ENCODE peak calls at places on chromosomes 13 and 19, in ten cellular contexts. One of them, this sample, is unnamed.

GRCh38 chr13:107457686-107458085 is 757.6 kb downstream of the LIG4 start:
- DNase-seq in activated naive CD4-positive, alpha-beta T cell treated with anti-CD3 and anti-CD28 coated beads for 36 hours: no peak
- DNase-seq in NCI-H1417: peak; percentile 69
- DNase-seq in prostate gland: no peak
- DNase-seq in stimulated activated CD8-positive, alpha-beta memory T cell treated with anti-CD3 and anti-CD28 coated beads, Interleukin-2, amount 100 ng/mL, for 48 hours: no peak
- DNase-seq in germinal center: no peak
- DNase-seq in cardiac fibroblast: no peak
- DNase-seq in NCI-H2107: no peak
- DNase-seq in Daoy: no peak
- DNase-seq in activated gamma-delta T cell treated with Interleukin-2 at 50 U/mL for 16 hours: no peak
- DNase-seq in this sample: no peak

GRCh38 chr19:6528544-6529121 is 2.2 kb upstream of the TNFSF9 start:
- DNase-seq in activated naive CD4-positive, alpha-beta T cell treated with anti-CD3 and anti-CD28 coated beads for 36 hours: no peak
- DNase-seq in NCI-H1417: no peak
- DNase-seq in prostate gland: no peak
- DNase-seq in stimulated activated CD8-positive, alpha-beta memory T cell treated with anti-CD3 and anti-CD28 coated beads, Interleukin-2, amount 100 ng/mL, for 48 hours: no peak
- DNase-seq in germinal center: peak; percentile 72
- DNase-seq in cardiac fibroblast: peak; percentile 52
- DNase-seq in NCI-H2107: no peak
- DNase-seq in Daoy: no peak
- DNase-seq in activated gamma-delta T cell treated with Interleukin-2 at 50 U/mL for 16 hours: no peak
- DNase-seq in this sample: no peak

GRCh38 chr13:85828094-85828684 is 29.0 kb upstream of the SLITRK6 start:
- DNase-seq in activated naive CD4-positive, alpha-beta T cell treated with anti-CD3 and anti-CD28 coated beads for 36 hours: no peak
- DNase-seq in NCI-H1417: peak; percentile 18
- DNase-seq in prostate gland: no peak
- DNase-seq in stimulated activated CD8-positive, alpha-beta memory T cell treated with anti-CD3 and anti-CD28 coated beads, Interleukin-2, amount 100 ng/mL, for 48 hours: no peak
- DNase-seq in germinal center: peak; percentile 2
- DNase-seq in cardiac fibroblast: peak; percentile 38
- DNase-seq in NCI-H2107: no peak
- DNase-seq in Daoy: peak; percentile 1
- DNase-seq in activated gamma-delta T cell treated with Interleukin-2 at 50 U/mL for 16 hours: no peak
- DNase-seq in this sample: peak; percentile 24

GRCh38 chr13:47337781-47338507 is 441.1 kb upstream of the HTR2A start:
- DNase-seq in activated naive CD4-positive, alpha-beta T cell treated with anti-CD3 and anti-CD28 coated beads for 36 hours: no peak
- DNase-seq in NCI-H1417: no peak
- DNase-seq in prostate gland: no peak
- DNase-seq in stimulated activated CD8-positive, alpha-beta memory T cell treated with anti-CD3 and anti-CD28 coated beads, Interleukin-2, amount 100 ng/mL, for 48 hours: no peak
- DNase-seq in germinal center: no peak
- DNase-seq in cardiac fibroblast: peak; percentile 73
- DNase-seq in NCI-H2107: no peak
- DNase-seq in Daoy: peak; percentile 29
- DNase-seq in activated gamma-delta T cell treated with Interleukin-2 at 50 U/mL for 16 hours: no peak
- DNase-seq in this sample: no peak

GRCh38 chr13:100573121-100573520 is 15.5 kb downstream of the GGACT start:
- DNase-seq in activated naive CD4-positive, alpha-beta T cell treated with anti-CD3 and anti-CD28 coated beads for 36 hours: peak; percentile 88
- DNase-seq in NCI-H1417: peak; percentile 90
- DNase-seq in prostate gland: peak; percentile 71
- DNase-seq in stimulated activated CD8-positive, alpha-beta memory T cell treated with anti-CD3 and anti-CD28 coated beads, Interleukin-2, amount 100 ng/mL, for 48 hours: peak; percentile 54
- DNase-seq in germinal center: peak; percentile 55
- DNase-seq in cardiac fibroblast: peak; percentile 87
- DNase-seq in NCI-H2107: peak; percentile 49
- DNase-seq in Daoy: peak; percentile 54
- DNase-seq in activated gamma-delta T cell treated with Interleukin-2 at 50 U/mL for 16 hours: peak; percentile 78
- DNase-seq in this sample: peak; percentile 44

GRCh38 chr19:8336072-8336569 is 6.9 kb downstream of the KANK3 start:
- DNase-seq in activated naive CD4-positive, alpha-beta T cell treated with anti-CD3 and anti-CD28 coated beads for 36 hours: no peak
- DNase-seq in NCI-H1417: no peak
- DNase-seq in prostate gland: no peak
- DNase-seq in stimulated activated CD8-positive, alpha-beta memory T cell treated with anti-CD3 and anti-CD28 coated beads, Interleukin-2, amount 100 ng/mL, for 48 hours: no peak
- DNase-seq in germinal center: no peak
- DNase-seq in cardiac fibroblast: no peak
- DNase-seq in NCI-H2107: no peak
- DNase-seq in Daoy: no peak
- DNase-seq in activated gamma-delta T cell treated with Interleukin-2 at 50 U/mL for 16 hours: no peak
- DNase-seq in this sample: no peak

GRCh38 chr19:46413262-46414031 is at the start of gene CCDC8:
- DNase-seq in activated naive CD4-positive, alpha-beta T cell treated with anti-CD3 and anti-CD28 coated beads for 36 hours: no peak
- DNase-seq in NCI-H1417: peak; percentile 38
- DNase-seq in prostate gland: peak; percentile 85
- DNase-seq in stimulated activated CD8-positive, alpha-beta memory T cell treated with anti-CD3 and anti-CD28 coated beads, Interleukin-2, amount 100 ng/mL, for 48 hours: no peak
- DNase-seq in germinal center: no peak
- DNase-seq in cardiac fibroblast: peak; percentile 99
- DNase-seq in NCI-H2107: no peak
- DNase-seq in Daoy: peak; percentile 96
- DNase-seq in activated gamma-delta T cell treated with Interleukin-2 at 50 U/mL for 16 hours: no peak
- DNase-seq in this sample: no peak

GRCh38 chr13:94390881-94391280 is 88.6 kb downstream of the DCT start:
- DNase-seq in activated naive CD4-positive, alpha-beta T cell treated with anti-CD3 and anti-CD28 coated beads for 36 hours: no peak
- DNase-seq in NCI-H1417: no peak
- DNase-seq in prostate gland: no peak
- DNase-seq in stimulated activated CD8-positive, alpha-beta memory T cell treated with anti-CD3 and anti-CD28 coated beads, Interleukin-2, amount 100 ng/mL, for 48 hours: no peak
- DNase-seq in germinal center: no peak
- DNase-seq in cardiac fibroblast: peak; percentile 60
- DNase-seq in NCI-H2107: no peak
- DNase-seq in Daoy: no peak
- DNase-seq in activated gamma-delta T cell treated with Interleukin-2 at 50 U/mL for 16 hours: no peak
- DNase-seq in this sample: no peak

GRCh38 chr13:108769213-108770070 is 140.0 kb downstream of the MYO16 start:
- DNase-seq in activated naive CD4-positive, alpha-beta T cell treated with anti-CD3 and anti-CD28 coated beads for 36 hours: no peak
- DNase-seq in NCI-H1417: no peak
- DNase-seq in prostate gland: no peak
- DNase-seq in stimulated activated CD8-positive, alpha-beta memory T cell treated with anti-CD3 and anti-CD28 coated beads, Interleukin-2, amount 100 ng/mL, for 48 hours: no peak
- DNase-seq in germinal center: no peak
- DNase-seq in cardiac fibroblast: no peak
- DNase-seq in NCI-H2107: no peak
- DNase-seq in Daoy: peak; percentile 4
- DNase-seq in activated gamma-delta T cell treated with Interleukin-2 at 50 U/mL for 16 hours: no peak
- DNase-seq in this sample: no peak

GRCh38 chr19:56269348-56269747 is 3.2 kb upstream of the EDDM13 start:
- DNase-seq in activated naive CD4-positive, alpha-beta T cell treated with anti-CD3 and anti-CD28 coated beads for 36 hours: no peak
- DNase-seq in NCI-H1417: no peak
- DNase-seq in prostate gland: no peak
- DNase-seq in stimulated activated CD8-positive, alpha-beta memory T cell treated with anti-CD3 and anti-CD28 coated beads, Interleukin-2, amount 100 ng/mL, for 48 hours: no peak
- DNase-seq in germinal center: no peak
- DNase-seq in cardiac fibroblast: no peak
- DNase-seq in NCI-H2107: no peak
- DNase-seq in Daoy: no peak
- DNase-seq in activated gamma-delta T cell treated with Interleukin-2 at 50 U/mL for 16 hours: no peak
- DNase-seq in this sample: no peak

GRCh38 chr19:31232871-31233270 is 116.4 kb downstream of the TSHZ3 start:
- DNase-seq in activated naive CD4-positive, alpha-beta T cell treated with anti-CD3 and anti-CD28 coated beads for 36 hours: no peak
- DNase-seq in NCI-H1417: no peak
- DNase-seq in prostate gland: no peak
- DNase-seq in stimulated activated CD8-positive, alpha-beta memory T cell treated with anti-CD3 and anti-CD28 coated beads, Interleukin-2, amount 100 ng/mL, for 48 hours: no peak
- DNase-seq in germinal center: no peak
- DNase-seq in cardiac fibroblast: peak; percentile 89
- DNase-seq in NCI-H2107: no peak
- DNase-seq in Daoy: no peak
- DNase-seq in activated gamma-delta T cell treated with Interleukin-2 at 50 U/mL for 16 hours: no peak
- DNase-seq in this sample: no peak

GRCh38 chr13:69213331-69213850 is 894.2 kb upstream of the ATXN8OS start:
- DNase-seq in activated naive CD4-positive, alpha-beta T cell treated with anti-CD3 and anti-CD28 coated beads for 36 hours: no peak
- DNase-seq in NCI-H1417: no peak
- DNase-seq in prostate gland: no peak
- DNase-seq in stimulated activated CD8-positive, alpha-beta memory T cell treated with anti-CD3 and anti-CD28 coated beads, Interleukin-2, amount 100 ng/mL, for 48 hours: no peak
- DNase-seq in germinal center: no peak
- DNase-seq in cardiac fibroblast: no peak
- DNase-seq in NCI-H2107: no peak
- DNase-seq in Daoy: no peak
- DNase-seq in activated gamma-delta T cell treated with Interleukin-2 at 50 U/mL for 16 hours: no peak
- DNase-seq in this sample: no peak

GRCh38 chr19:33904681-33905080 is 108.0 kb downstream of the KCTD15 start:
- DNase-seq in activated naive CD4-positive, alpha-beta T cell treated with anti-CD3 and anti-CD28 coated beads for 36 hours: no peak
- DNase-seq in NCI-H1417: no peak
- DNase-seq in prostate gland: peak; percentile 29
- DNase-seq in stimulated activated CD8-positive, alpha-beta memory T cell treated with anti-CD3 and anti-CD28 coated beads, Interleukin-2, amount 100 ng/mL, for 48 hours: no peak
- DNase-seq in germinal center: no peak
- DNase-seq in cardiac fibroblast: peak; percentile 67
- DNase-seq in NCI-H2107: no peak
- DNase-seq in Daoy: peak; percentile 88
- DNase-seq in activated gamma-delta T cell treated with Interleukin-2 at 50 U/mL for 16 hours: no peak
- DNase-seq in this sample: no peak

GRCh38 chr19:31545766-31546165 is 196.5 kb upstream of the TSHZ3 start:
- DNase-seq in activated naive CD4-positive, alpha-beta T cell treated with anti-CD3 and anti-CD28 coated beads for 36 hours: no peak
- DNase-seq in NCI-H1417: no peak
- DNase-seq in prostate gland: no peak
- DNase-seq in stimulated activated CD8-positive, alpha-beta memory T cell treated with anti-CD3 and anti-CD28 coated beads, Interleukin-2, amount 100 ng/mL, for 48 hours: no peak
- DNase-seq in germinal center: no peak
- DNase-seq in cardiac fibroblast: no peak
- DNase-seq in NCI-H2107: no peak
- DNase-seq in Daoy: no peak
- DNase-seq in activated gamma-delta T cell treated with Interleukin-2 at 50 U/mL for 16 hours: no peak
- DNase-seq in this sample: no peak

GRCh38 chr19:53422551-53422950 is 9.2 kb upstream of the ZNF761 start:
- DNase-seq in activated naive CD4-positive, alpha-beta T cell treated with anti-CD3 and anti-CD28 coated beads for 36 hours: no peak
- DNase-seq in NCI-H1417: peak; percentile 78
- DNase-seq in prostate gland: no peak
- DNase-seq in stimulated activated CD8-positive, alpha-beta memory T cell treated with anti-CD3 and anti-CD28 coated beads, Interleukin-2, amount 100 ng/mL, for 48 hours: no peak
- DNase-seq in germinal center: no peak
- DNase-seq in cardiac fibroblast: no peak
- DNase-seq in NCI-H2107: no peak
- DNase-seq in Daoy: no peak
- DNase-seq in activated gamma-delta T cell treated with Interleukin-2 at 50 U/mL for 16 hours: no peak
- DNase-seq in this sample: no peak

GRCh38 chr19:5314907-5315298 is 25.7 kb downstream of the PTPRS start:
- DNase-seq in activated naive CD4-positive, alpha-beta T cell treated with anti-CD3 and anti-CD28 coated beads for 36 hours: no peak
- DNase-seq in NCI-H1417: no peak
- DNase-seq in prostate gland: no peak
- DNase-seq in stimulated activated CD8-positive, alpha-beta memory T cell treated with anti-CD3 and anti-CD28 coated beads, Interleukin-2, amount 100 ng/mL, for 48 hours: no peak
- DNase-seq in germinal center: no peak
- DNase-seq in cardiac fibroblast: no peak
- DNase-seq in NCI-H2107: no peak
- DNase-seq in Daoy: no peak
- DNase-seq in activated gamma-delta T cell treated with Interleukin-2 at 50 U/mL for 16 hours: no peak
- DNase-seq in this sample: no peak

GRCh38 chr13:48586591-48587103 is 53.8 kb upstream of the RCBTB2 start:
- DNase-seq in activated naive CD4-positive, alpha-beta T cell treated with anti-CD3 and anti-CD28 coated beads for 36 hours: no peak
- DNase-seq in NCI-H1417: no peak
- DNase-seq in prostate gland: peak; percentile 49
- DNase-seq in stimulated activated CD8-positive, alpha-beta memory T cell treated with anti-CD3 and anti-CD28 coated beads, Interleukin-2, amount 100 ng/mL, for 48 hours: no peak
- DNase-seq in germinal center: no peak
- DNase-seq in cardiac fibroblast: peak; percentile 80
- DNase-seq in NCI-H2107: no peak
- DNase-seq in Daoy: peak; percentile 7
- DNase-seq in activated gamma-delta T cell treated with Interleukin-2 at 50 U/mL for 16 hours: no peak
- DNase-seq in this sample: no peak

GRCh38 chr19:53537523-53538377 is at the start of gene ZNF331:
- DNase-seq in activated naive CD4-positive, alpha-beta T cell treated with anti-CD3 and anti-CD28 coated beads for 36 hours: peak; percentile 88
- DNase-seq in NCI-H1417: peak; percentile 64
- DNase-seq in prostate gland: peak; percentile 68
- DNase-seq in stimulated activated CD8-positive, alpha-beta memory T cell treated with anti-CD3 and anti-CD28 coated beads, Interleukin-2, amount 100 ng/mL, for 48 hours: peak; percentile 76
- DNase-seq in germinal center: peak; percentile 84
- DNase-seq in cardiac fibroblast: peak; percentile 88
- DNase-seq in NCI-H2107: peak; percentile 9
- DNase-seq in Daoy: peak; percentile 63
- DNase-seq in activated gamma-delta T cell treated with Interleukin-2 at 50 U/mL for 16 hours: peak; percentile 84
- DNase-seq in this sample: no peak

GRCh38 chr19:56105090-56105701 is 15.9 kb downstream of the ZNF787 start:
- DNase-seq in activated naive CD4-positive, alpha-beta T cell treated with anti-CD3 and anti-CD28 coated beads for 36 hours: peak; percentile 62
- DNase-seq in NCI-H1417: no peak
- DNase-seq in prostate gland: peak; percentile 93
- DNase-seq in stimulated activated CD8-positive, alpha-beta memory T cell treated with anti-CD3 and anti-CD28 coated beads, Interleukin-2, amount 100 ng/mL, for 48 hours: no peak
- DNase-seq in germinal center: peak; percentile 54
- DNase-seq in cardiac fibroblast: peak; percentile 63
- DNase-seq in NCI-H2107: peak; percentile 73
- DNase-seq in Daoy: peak; percentile 32
- DNase-seq in activated gamma-delta T cell treated with Interleukin-2 at 50 U/mL for 16 hours: peak; percentile 43
- DNase-seq in this sample: no peak

GRCh38 chr13:113627136-113627535 is 30.9 kb downstream of the ATP4B start:
- DNase-seq in activated naive CD4-positive, alpha-beta T cell treated with anti-CD3 and anti-CD28 coated beads for 36 hours: no peak
- DNase-seq in NCI-H1417: no peak
- DNase-seq in prostate gland: no peak
- DNase-seq in stimulated activated CD8-positive, alpha-beta memory T cell treated with anti-CD3 and anti-CD28 coated beads, Interleukin-2, amount 100 ng/mL, for 48 hours: no peak
- DNase-seq in germinal center: no peak
- DNase-seq in cardiac fibroblast: no peak
- DNase-seq in NCI-H2107: no peak
- DNase-seq in Daoy: no peak
- DNase-seq in activated gamma-delta T cell treated with Interleukin-2 at 50 U/mL for 16 hours: no peak
- DNase-seq in this sample: no peak

GRCh38 chr19:47541507-47541906 is 26.6 kb upstream of the NAPA start:
- DNase-seq in activated naive CD4-positive, alpha-beta T cell treated with anti-CD3 and anti-CD28 coated beads for 36 hours: peak; percentile 58
- DNase-seq in NCI-H1417: no peak
- DNase-seq in prostate gland: no peak
- DNase-seq in stimulated activated CD8-positive, alpha-beta memory T cell treated with anti-CD3 and anti-CD28 coated beads, Interleukin-2, amount 100 ng/mL, for 48 hours: no peak
- DNase-seq in germinal center: no peak
- DNase-seq in cardiac fibroblast: peak; percentile 13
- DNase-seq in NCI-H2107: no peak
- DNase-seq in Daoy: no peak
- DNase-seq in activated gamma-delta T cell treated with Interleukin-2 at 50 U/mL for 16 hours: peak; percentile 47
- DNase-seq in this sample: no peak

GRCh38 chr19:31214086-31214485 is 135.2 kb downstream of the TSHZ3 start:
- DNase-seq in activated naive CD4-positive, alpha-beta T cell treated with anti-CD3 and anti-CD28 coated beads for 36 hours: peak; percentile 97
- DNase-seq in NCI-H1417: no peak
- DNase-seq in prostate gland: peak; percentile 38
- DNase-seq in stimulated activated CD8-positive, alpha-beta memory T cell treated with anti-CD3 and anti-CD28 coated beads, Interleukin-2, amount 100 ng/mL, for 48 hours: peak; percentile 73
- DNase-seq in germinal center: no peak
- DNase-seq in cardiac fibroblast: peak; percentile 97
- DNase-seq in NCI-H2107: peak; percentile 10
- DNase-seq in Daoy: peak; percentile 99
- DNase-seq in activated gamma-delta T cell treated with Interleukin-2 at 50 U/mL for 16 hours: peak; percentile 81
- DNase-seq in this sample: peak; percentile 99

GRCh38 chr19:18414504-18415176 is 4.6 kb upstream of the SSBP4 start:
- DNase-seq in activated naive CD4-positive, alpha-beta T cell treated with anti-CD3 and anti-CD28 coated beads for 36 hours: no peak
- DNase-seq in NCI-H1417: no peak
- DNase-seq in prostate gland: no peak
- DNase-seq in stimulated activated CD8-positive, alpha-beta memory T cell treated with anti-CD3 and anti-CD28 coated beads, Interleukin-2, amount 100 ng/mL, for 48 hours: no peak
- DNase-seq in germinal center: no peak
- DNase-seq in cardiac fibroblast: no peak
- DNase-seq in NCI-H2107: no peak
- DNase-seq in Daoy: peak; percentile 69
- DNase-seq in activated gamma-delta T cell treated with Interleukin-2 at 50 U/mL for 16 hours: no peak
- DNase-seq in this sample: no peak

GRCh38 chr13:26050568-26051230 is 1.1 kb downstream of the SHISA2 start:
- DNase-seq in activated naive CD4-positive, alpha-beta T cell treated with anti-CD3 and anti-CD28 coated beads for 36 hours: peak; percentile 9
- DNase-seq in NCI-H1417: peak; percentile 9
- DNase-seq in prostate gland: no peak
- DNase-seq in stimulated activated CD8-positive, alpha-beta memory T cell treated with anti-CD3 and anti-CD28 coated beads, Interleukin-2, amount 100 ng/mL, for 48 hours: no peak
- DNase-seq in germinal center: no peak
- DNase-seq in cardiac fibroblast: peak; percentile 19
- DNase-seq in NCI-H2107: no peak
- DNase-seq in Daoy: peak; percentile 50
- DNase-seq in activated gamma-delta T cell treated with Interleukin-2 at 50 U/mL for 16 hours: no peak
- DNase-seq in this sample: no peak

GRCh38 chr19:5273782-5274181 is 66.8 kb downstream of the PTPRS start:
- DNase-seq in activated naive CD4-positive, alpha-beta T cell treated with anti-CD3 and anti-CD28 coated beads for 36 hours: no peak
- DNase-seq in NCI-H1417: no peak
- DNase-seq in prostate gland: no peak
- DNase-seq in stimulated activated CD8-positive, alpha-beta memory T cell treated with anti-CD3 and anti-CD28 coated beads, Interleukin-2, amount 100 ng/mL, for 48 hours: no peak
- DNase-seq in germinal center: no peak
- DNase-seq in cardiac fibroblast: no peak
- DNase-seq in NCI-H2107: no peak
- DNase-seq in Daoy: no peak
- DNase-seq in activated gamma-delta T cell treated with Interleukin-2 at 50 U/mL for 16 hours: no peak
- DNase-seq in this sample: no peak

GRCh38 chr19:34669305-34669704 is 7.7 kb downstream of the SCGB2B2 start:
- DNase-seq in activated naive CD4-positive, alpha-beta T cell treated with anti-CD3 and anti-CD28 coated beads for 36 hours: no peak
- DNase-seq in NCI-H1417: no peak
- DNase-seq in prostate gland: peak; percentile 30
- DNase-seq in stimulated activated CD8-positive, alpha-beta memory T cell treated with anti-CD3 and anti-CD28 coated beads, Interleukin-2, amount 100 ng/mL, for 48 hours: no peak
- DNase-seq in germinal center: no peak
- DNase-seq in cardiac fibroblast: no peak
- DNase-seq in NCI-H2107: no peak
- DNase-seq in Daoy: no peak
- DNase-seq in activated gamma-delta T cell treated with Interleukin-2 at 50 U/mL for 16 hours: no peak
- DNase-seq in this sample: no peak

GRCh38 chr19:41886761-41887710 is 4.1 kb downstream of the ARHGEF1 start:
- DNase-seq in activated naive CD4-positive, alpha-beta T cell treated with anti-CD3 and anti-CD28 coated beads for 36 hours: peak; percentile 79
- DNase-seq in NCI-H1417: no peak
- DNase-seq in prostate gland: no peak
- DNase-seq in stimulated activated CD8-positive, alpha-beta memory T cell treated with anti-CD3 and anti-CD28 coated beads, Interleukin-2, amount 100 ng/mL, for 48 hours: no peak
- DNase-seq in germinal center: peak; percentile 56
- DNase-seq in cardiac fibroblast: no peak
- DNase-seq in NCI-H2107: no peak
- DNase-seq in Daoy: no peak
- DNase-seq in activated gamma-delta T cell treated with Interleukin-2 at 50 U/mL for 16 hours: peak; percentile 87
- DNase-seq in this sample: no peak

GRCh38 chr19:38009650-38010229 is 102.7 kb downstream of the SIPA1L3 start:
- DNase-seq in activated naive CD4-positive, alpha-beta T cell treated with anti-CD3 and anti-CD28 coated beads for 36 hours: no peak
- DNase-seq in NCI-H1417: no peak
- DNase-seq in prostate gland: no peak
- DNase-seq in stimulated activated CD8-positive, alpha-beta memory T cell treated with anti-CD3 and anti-CD28 coated beads, Interleukin-2, amount 100 ng/mL, for 48 hours: no peak
- DNase-seq in germinal center: peak; percentile 18
- DNase-seq in cardiac fibroblast: no peak
- DNase-seq in NCI-H2107: no peak
- DNase-seq in Daoy: no peak
- DNase-seq in activated gamma-delta T cell treated with Interleukin-2 at 50 U/mL for 16 hours: no peak
- DNase-seq in this sample: no peak